ENCODE peak calls at places on chromosomes 11 and 22, in four cellular contexts. J is stromal cell of bone marrow, Z is endothelial cell, E is memory B cell. N is an unnamed sample.

GRCh38 chr11:74541466-74541865 is 47.9 kb upstream of the LIPT2 start:
- DNase-seq in J (no peak), Z (no peak), E (no peak), N (no peak)

GRCh38 chr22:43351966-43352345 is 8.8 kb upstream of the SCUBE1 start:
- DNase-seq in J (no peak), Z (no peak), E (no peak), N (no peak)

GRCh38 chr11:96061094-96061493 is 137.2 kb upstream of the MTMR2 start:
- DNase-seq in J (no peak), Z (no peak), E (no peak), N (no peak)

GRCh38 chr11:33912405-33913361 is 20.8 kb upstream of the LMO2 start:
- DNase-seq in J (peak), Z (no peak), E (no peak), N (peak)

GRCh38 chr11:16252373-16252772 is 104.0 kb downstream of the SOX6 start:
- DNase-seq in J (no peak), Z (no peak), E (no peak), N (peak)

GRCh38 chr22:21902296-21903087 is 35.0 kb upstream of the MAPK1 start:
- DNase-seq in J (no peak), Z (no peak), E (no peak), N (no peak)

GRCh38 chr11:74672956-74673895 is 58.0 kb downstream of the CHRDL2 start:
- DNase-seq in J (peak), Z (no peak), E (no peak), N (peak)

GRCh38 chr11:20458905-20459632 is 71.6 kb downstream of the PRMT3 start:
- DNase-seq in J (no peak), Z (no peak), E (no peak), N (no peak)

GRCh38 chr11:22037505-22037904 is 155.4 kb upstream of the ANO5 start:
- DNase-seq in J (no peak), Z (no peak), E (no peak), N (no peak)

GRCh38 chr22:28250036-28250695 is 331.1 kb upstream of the PITPNB start:
- DNase-seq in J (no peak), Z (no peak), E (no peak), N (no peak)

GRCh38 chr11:17384002-17384511 is 4.4 kb downstream of the KCNJ11 start:
- DNase-seq in J (peak), Z (peak), E (peak), N (peak)

GRCh38 chr22:29217827-29218757 is 12.4 kb downstream of the EMID1 start:
- DNase-seq in J (no peak), Z (no peak), E (no peak), N (no peak)

GRCh38 chr22:36954251-36955014 is 41.0 kb downstream of the CSF2RB start:
- DNase-seq in J (no peak), Z (no peak), E (no peak), N (no peak)

GRCh38 chr22:25774575-25775026 is 32.6 kb downstream of the MYO18B start:
- DNase-seq in J (no peak), Z (peak), E (no peak), N (no peak)

GRCh38 chr22:22358136-22358535 is 113.5 kb downstream of the VPREB1 start:
- DNase-seq in J (no peak), Z (no peak), E (no peak), N (no peak)

GRCh38 chr22:45397806-45398205 is 15.6 kb downstream of the SMC1B start:
- DNase-seq in J (no peak), Z (no peak), E (no peak), N (no peak)

GRCh38 chr11:1608363-1608762 is at the start of gene KRTAP5-3:
- DNase-seq in J (no peak), Z (no peak), E (no peak), N (no peak)

GRCh38 chr11:37449146-37449545 is 851.1 kb upstream of the RAG2 start:
- DNase-seq in J (peak), Z (no peak), E (no peak), N (peak)

GRCh38 chr11:63920870-63921417 is 4.0 kb upstream of the RCOR2 start:
- DNase-seq in J (no peak), Z (peak), E (no peak), N (peak)

GRCh38 chr22:39351689-39352214 is 2.0 kb downstream of the SYNGR1 start:
- DNase-seq in J (no peak), Z (no peak), E (peak), N (no peak)

GRCh38 chr11:17720796-17721171 is 1.4 kb downstream of the MYOD1 start:
- DNase-seq in J (no peak), Z (no peak), E (no peak), N (no peak)

GRCh38 chr11:95375881-95376280 is 144.9 kb upstream of the SESN3 start:
- DNase-seq in J (peak), Z (no peak), E (no peak), N (peak)

GRCh38 chr11:86674965-86675364 is 2.5 kb upstream of the ME3 start:
- DNase-seq in J (no peak), Z (no peak), E (no peak), N (no peak)

GRCh38 chr11:30487200-30487898 is 98.8 kb downstream of the MPPED2 start:
- DNase-seq in J (no peak), Z (no peak), E (no peak), N (no peak)

GRCh38 chr22:27108425-27109114 is 451.2 kb downstream of the MIAT start:
- DNase-seq in J (no peak), Z (no peak), E (no peak), N (peak)

GRCh38 chr11:68016161-68016903 is 6.2 kb downstream of the ALDH3B1 start:
- DNase-seq in J (no peak), Z (no peak), E (no peak), N (no peak)

GRCh38 chr11:86514453-86514852 is 139.8 kb downstream of the CCDC81 start:
- DNase-seq in J (no peak), Z (no peak), E (no peak), N (no peak)

GRCh38 chr22:29004647-29005371 is 56.8 kb downstream of the C22orf31 start:
- DNase-seq in J (no peak), Z (peak), E (no peak), N (peak)

GRCh38 chr11:19919050-19919561 is 206.5 kb downstream of the NAV2 start:
- DNase-seq in J (peak), Z (no peak), E (no peak), N (peak)

GRCh38 chr11:85661972-85662664 is 2.8 kb downstream of the CREBZF start:
- DNase-seq in J (no peak), Z (no peak), E (no peak), N (no peak)

GRCh38 chr11:120337133-120337895 is 1.1 kb downstream of the ARHGEF12 start:
- DNase-seq in J (no peak), Z (peak), E (peak), N (peak)

GRCh38 chr11:19970944-19971343 is 189.3 kb downstream of the DBX1 start:
- DNase-seq in J (no peak), Z (no peak), E (no peak), N (no peak)

GRCh38 chr11:61551630-61552029 is 29.2 kb downstream of the SYT7 start:
- DNase-seq in J (peak), Z (no peak), E (no peak), N (no peak)

GRCh38 chr11:108933630-108934029 is 268.8 kb downstream of the DDX10 start:
- DNase-seq in J (no peak), Z (no peak), E (no peak), N (no peak)

GRCh38 chr11:21321530-21321929 is 652.1 kb downstream of the NELL1 start:
- DNase-seq in J (no peak), Z (no peak), E (no peak), N (no peak)

GRCh38 chr22:45572444-45572843 is 69.8 kb downstream of the FBLN1 start:
- DNase-seq in J (no peak), Z (no peak), E (no peak), N (peak)

GRCh38 chr11:112634551-112634950 is 326.7 kb upstream of the NCAM1 start:
- DNase-seq in J (no peak), Z (no peak), E (no peak), N (no peak)